ENCODE peak calls at places on chromosomes 12 and 14, in eight cellular contexts. X is right lobe of liver, S is stomach, V is body of pancreas, O is Panc1, F is IMR-90, U is mammary epithelial cell, D is K562. P is an unnamed sample. For H3K27me3 and H3K9me3, the result is how much of the 10 kb centered on the place peaks cover.

GRCh38 chr14:100241279-100241678 is 2.3 kb downstream of the YY1 start:
- DNase-seq in X (no peak), S (no peak), V (no peak), O (no peak), F (no peak), U (no peak), D (no peak), P (no peak)

GRCh38 chr12:42961395-42961794 is 371.8 kb upstream of the PRICKLE1 start:
- DNase-seq in X (no peak), S (no peak), V (no peak), O (peak), F (peak), U (peak), D (no peak), P (no peak)

GRCh38 chr12:98572010-98572409 is 21.5 kb upstream of the SLC25A3 start:
- DNase-seq in X (no peak), S (no peak), V (no peak), O (no peak), F (no peak), U (no peak), D (peak), P (no peak)

GRCh38 chr12:41466300-41466699 is 278.2 kb downstream of the PDZRN4 start:
- DNase-seq in X (no peak), S (no peak), V (no peak), O (no peak), F (no peak), U (no peak), D (no peak), P (no peak)

GRCh38 chr12:19154696-19155095 is 25.2 kb downstream of the PLEKHA5 start:
- DNase-seq in X (no peak), S (no peak), V (no peak), O (no peak), F (no peak), U (no peak), D (no peak), P (no peak)

GRCh38 chr14:92880851-92881250 is 42.1 kb upstream of the CHGA start:
- DNase-seq in X (peak), S (no peak), V (peak), O (no peak), F (peak), U (peak), D (peak), P (no peak)

GRCh38 chr14:101400815-101401214 is 160.5 kb upstream of the DIO3 start:
- DNase-seq in X (no peak), S (no peak), V (no peak), O (no peak), F (peak), U (no peak), D (no peak), P (no peak)

GRCh38 chr14:68694516-68695235 is 98.2 kb downstream of the ZFP36L1 start:
- DNase-seq in X (no peak), S (no peak), V (no peak), O (no peak), F (peak), U (no peak), D (no peak), P (no peak)

GRCh38 chr12:122195405-122195804 is 8.1 kb upstream of the B3GNT4 start:
- DNase-seq in X (no peak), S (no peak), V (no peak), O (no peak), F (no peak), U (no peak), D (no peak), P (no peak)

GRCh38 chr12:15629761-15630160 is 159.4 kb downstream of the EPS8 start:
- DNase-seq in X (no peak), S (no peak), V (no peak), O (no peak), F (peak), U (peak), D (no peak), P (no peak)

GRCh38 chr12:70180140-70180539 is 63.1 kb upstream of the CNOT2 start:
- DNase-seq in X (peak), S (no peak), V (no peak), O (no peak), F (no peak), U (no peak), D (no peak), P (no peak)

GRCh38 chr12:29537292-29537691 is 39.8 kb upstream of the OVCH1 start:
- DNase-seq in X (no peak), S (no peak), V (no peak), O (no peak), F (peak), U (peak), D (no peak), P (no peak)

GRCh38 chr12:44874981-44875416 is 1.1 kb downstream of the NELL2 start:
- DNase-seq in X (no peak), S (no peak), V (no peak), O (no peak), F (no peak), U (no peak), D (no peak), P (peak)

GRCh38 chr12:131867891-131868675 is 26.3 kb upstream of the ULK1 start:
- DNase-seq in X (no peak), S (no peak), V (no peak), O (no peak), F (no peak), U (no peak), D (no peak), P (no peak)

GRCh38 chr14:59190372-59190771 is 1.9 kb downstream of the DAAM1 start:
- DNase-seq in X (no peak), S (no peak), V (peak), O (no peak), F (no peak), U (no peak), D (no peak), P (no peak)

GRCh38 chr14:92487513-92488133 is 26.0 kb upstream of the RIN3 start:
- DNase-seq in X (peak), S (no peak), V (no peak), O (no peak), F (no peak), U (no peak), D (no peak), P (no peak)

GRCh38 chr12:56084958-56085543 is 5.1 kb downstream of the ERBB3 start:
- DNase-seq in X (peak), S (peak), V (peak), O (no peak), F (no peak), U (no peak), D (peak), P (no peak)

GRCh38 chr14:102629011-102629444 is 36.6 kb downstream of the RCOR1 start:
- DNase-seq in X (no peak), S (no peak), V (no peak), O (no peak), F (no peak), U (no peak), D (peak), P (no peak)

GRCh38 chr14:67582061-67582460 is 18.0 kb downstream of the PIGH start:
- DNase-seq in X (no peak), S (no peak), V (no peak), O (no peak), F (no peak), U (no peak), D (no peak), P (no peak)

GRCh38 chr14:75714993-75715392 is 53.9 kb downstream of the TTLL5 start:
- DNase-seq in X (no peak), S (no peak), V (no peak), O (no peak), F (no peak), U (no peak), D (no peak), P (no peak)

GRCh38 chr12:10363922-10364838 is 25.7 kb downstream of the KLRK1 start:
- DNase-seq in X (no peak), S (peak), V (peak), O (peak), F (peak), U (peak), D (peak), P (peak)

DNA sequence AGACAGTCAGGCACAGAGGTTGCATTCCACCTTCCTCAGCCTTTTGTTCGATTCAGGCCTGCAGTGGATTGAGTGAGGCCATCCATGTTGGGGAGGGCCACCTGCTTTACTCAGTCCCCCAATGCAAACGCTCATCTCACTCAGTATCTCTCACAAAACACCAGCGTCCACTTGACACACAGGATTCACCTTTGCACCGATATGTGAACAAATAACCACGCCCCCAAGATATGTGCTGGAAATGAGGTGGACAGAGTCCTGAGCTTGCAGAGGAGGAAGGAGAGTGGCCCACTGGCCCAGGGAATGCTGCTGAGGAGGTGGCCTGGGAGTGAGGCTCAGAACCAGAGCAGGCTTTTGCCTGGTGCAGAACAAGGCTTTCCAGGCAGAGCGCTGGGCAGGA is 60.7 kb downstream of the DNAH10 start:
- DNase-seq in X (no peak), S (no peak), V (no peak), O (no peak), F (no peak), U (no peak), D (no peak), P (no peak)
- H3K27me3 ChIP-seq in X (under half), S (under half), V (under half), O (under half), F (under half), U (under half), D (under half), P (under half)

DNA sequence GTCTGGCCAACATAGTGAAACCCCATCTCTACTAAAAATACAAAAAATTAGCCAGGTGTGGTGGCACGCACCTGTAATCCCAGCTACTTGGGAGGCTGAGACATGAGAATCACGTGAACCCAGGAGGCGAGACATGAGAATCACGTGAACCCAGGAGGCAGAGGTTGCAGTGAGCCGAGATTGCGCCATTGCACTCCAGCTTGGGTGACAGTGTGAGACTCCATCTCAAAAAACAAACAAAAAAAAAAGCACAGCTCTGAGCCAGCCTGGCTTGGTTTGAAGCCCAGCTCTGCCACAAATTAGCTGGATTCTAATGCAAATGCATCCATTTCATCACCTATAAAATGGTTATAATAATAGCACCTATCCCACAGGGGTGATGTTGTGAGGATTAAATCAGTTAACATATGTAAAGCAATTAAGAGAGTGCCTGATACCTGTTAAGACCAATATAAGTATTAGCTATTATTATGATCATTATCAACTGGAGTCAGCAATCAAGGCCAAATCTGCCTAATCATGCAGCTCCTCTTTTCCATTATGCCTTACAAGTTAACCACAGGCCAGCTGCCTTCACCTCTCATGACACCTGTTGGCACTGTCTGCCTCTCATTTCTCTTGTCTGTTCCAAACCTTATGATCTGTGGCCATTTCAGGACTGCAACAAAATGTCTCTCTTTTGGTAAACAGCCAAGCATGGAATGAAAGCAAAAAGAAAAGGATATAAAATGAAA is 2.1 kb downstream of the GNPTAB start:
- DNase-seq in X (no peak), S (no peak), V (no peak), O (no peak), F (no peak), U (no peak), D (no peak), P (no peak)
- H3K4me3 ChIP-seq in X (no peak), S (peak), V (no peak), O (no peak), F (no peak), U (no peak), D (no peak), P (no peak)

GRCh38 chr14:105933238-105933637 is 406.9 kb downstream of the TMEM121 start:
- DNase-seq in X (no peak), S (peak), V (no peak), O (no peak), F (no peak), U (no peak), D (no peak), P (no peak)
- H3K9me3 ChIP-seq in X (under half), S (under half), V (under half), O (under half), F (under half), U (under half), D (under half), P (under half)

GRCh38 chr12:49956663-49957569 is 4.8 kb upstream of the AQP5 start:
- DNase-seq in X (no peak), S (no peak), V (no peak), O (no peak), F (no peak), U (no peak), D (no peak), P (no peak)

GRCh38 chr12:49954863-49955830 is 4.6 kb downstream of the AQP2 start:
- DNase-seq in X (no peak), S (no peak), V (no peak), O (no peak), F (no peak), U (no peak), D (no peak), P (no peak)

GRCh38 chr12:49957570-49957967 is 4.1 kb upstream of the AQP5 start:
- DNase-seq in X (no peak), S (no peak), V (no peak), O (no peak), F (no peak), U (no peak), D (no peak), P (no peak)

GRCh38 chr12:49953961-49954835 is 3.7 kb downstream of the AQP2 start:
- DNase-seq in X (peak), S (no peak), V (no peak), O (no peak), F (no peak), U (no peak), D (no peak), P (no peak)

DNA sequence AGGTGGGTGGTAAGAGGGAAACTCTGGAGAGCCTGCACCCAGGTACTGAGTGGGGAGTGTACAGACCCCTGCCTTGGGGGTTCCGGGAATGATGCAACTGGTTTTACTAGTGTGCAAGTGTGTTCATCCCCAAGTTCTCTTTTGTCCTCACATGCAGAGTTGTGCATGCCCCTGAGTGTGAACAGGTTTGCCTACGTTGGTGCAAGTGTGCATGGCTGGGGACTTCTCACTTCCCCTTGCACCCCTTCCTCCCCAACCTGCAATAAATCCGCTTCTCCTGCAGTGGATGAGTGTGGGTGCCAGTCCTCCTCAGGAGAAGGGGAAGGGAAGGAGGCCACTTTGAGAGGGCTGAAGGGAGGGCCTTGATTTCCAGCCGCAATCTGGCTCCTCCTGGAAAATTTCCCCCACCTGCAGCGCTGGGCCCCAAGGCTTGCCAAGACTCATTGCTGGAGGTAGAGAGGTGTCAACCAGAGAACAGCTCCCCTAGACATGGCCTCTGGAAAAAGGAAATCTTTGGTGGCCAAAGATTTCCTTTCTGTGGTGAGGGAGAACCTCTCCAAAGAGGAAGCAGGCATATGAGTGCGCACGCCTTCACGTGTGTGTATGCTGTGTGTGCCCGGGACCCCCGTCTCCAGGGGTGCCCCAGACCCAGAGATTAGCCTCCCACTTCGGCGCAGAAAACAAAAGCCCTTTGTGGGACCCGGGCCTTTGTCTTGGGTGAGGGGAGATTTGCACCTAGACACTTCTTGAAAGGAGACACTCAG is 5.5 kb downstream of the AQP2 start:
- DNase-seq in X (no peak), S (no peak), V (no peak), O (no peak), F (no peak), U (no peak), D (no peak), P (no peak)
- H3K27me3 ChIP-seq in X (under half), S (under half), V (under half), O (under half), F (half or more), U (under half), D (under half), P (under half)

GRCh38 chr12:50055831-50056628 is 1.4 kb upstream of the ASIC1 start:
- DNase-seq in X (no peak), S (peak), V (peak), O (no peak), F (peak), U (peak), D (peak), P (peak)
- H3K4me3 ChIP-seq in X (no peak), S (no peak), V (no peak), O (peak), F (no peak), U (peak), D (no peak), P (peak)